ENCODE peak calls at places on chromosomes 2 and 18, in seven cellular contexts. O is GM23338, R is PC-3, J is neural progenitor cell, P is HCT116, Y is MM.1S, H is hepatocyte. U is an unnamed sample.
A peak's percentile ranks its signal among the peaks of the same experiment; 100 is the strongest.

GRCh38 chr2:109466674-109467575 is 146.8 kb downstream of the SEPTIN10 start:
- DNase-seq in R (peak; percentile 52), P (no peak), H (no peak), J (no peak), Y (no peak), O (no peak), U (peak; percentile 81)

GRCh38 chr2:18154259-18154658 is 275.8 kb downstream of the KCNS3 start:
- DNase-seq in R (peak; percentile 84), J (no peak), P (no peak), Y (no peak), O (no peak), H (no peak), U (no peak)

GRCh38 chr2:117349687-117350086 is 464.8 kb upstream of the DDX18 start:
- DNase-seq in J (no peak), O (no peak), P (no peak), H (no peak), R (no peak), Y (peak; percentile 64), U (no peak)

GRCh38 chr2:50018938-50019337 is 864.6 kb upstream of the FSHR start:
- DNase-seq in H (no peak), R (no peak), J (no peak), O (peak; percentile 11), Y (no peak), P (no peak), U (no peak)

GRCh38 chr18:62510744-62511143 is 12.1 kb upstream of the ZCCHC2 start:
- DNase-seq in Y (no peak), J (no peak), O (no peak), H (no peak), P (no peak), R (no peak), U (no peak)

GRCh38 chr18:32096936-32097335 is 5.3 kb downstream of the RNF138 start:
- DNase-seq in J (no peak), H (no peak), P (no peak), R (no peak), Y (no peak), O (no peak), U (no peak)

GRCh38 chr18:34658101-34658500 is 52.0 kb upstream of the DTNA start:
- DNase-seq in J (no peak), O (no peak), H (no peak), P (no peak), Y (no peak), R (no peak), U (no peak)

GRCh38 chr2:190682168-190682567 is 33.3 kb downstream of the NAB1 start:
- DNase-seq in P (peak; percentile 18), H (no peak), Y (no peak), O (no peak), R (peak; percentile 60), J (no peak), U (peak; percentile 20)

GRCh38 chr2:55616509-55617159 is 788 bp downstream of the PPP4R3B start:
- DNase-seq in R (peak; percentile 43), J (peak; percentile 46), O (peak; percentile 49), Y (peak; percentile 82), P (no peak), H (peak; percentile 74), U (peak; percentile 76)

GRCh38 chr2:64225491-64225890 is 81.3 kb upstream of the PELI1 start:
- DNase-seq in R (peak; percentile 55), O (no peak), J (no peak), H (no peak), Y (no peak), P (no peak), U (peak; percentile 53)

GRCh38 chr2:210541280-210541902 is 15.0 kb upstream of the CPS1 start:
- DNase-seq in R (no peak), Y (no peak), P (no peak), J (no peak), O (no peak), H (peak; percentile 45), U (no peak)

GRCh38 chr2:58155160-58155778 is 85.9 kb downstream of the FANCL start:
- DNase-seq in Y (no peak), P (no peak), R (no peak), J (no peak), O (peak; percentile 33), H (no peak), U (no peak)

GRCh38 chr2:29544031-29544430 is 377.4 kb downstream of the ALK start:
- DNase-seq in H (no peak), R (no peak), Y (no peak), P (no peak), J (no peak), O (no peak), U (no peak)

GRCh38 chr2:42150159-42150558 is 19.0 kb upstream of the EML4 start:
- DNase-seq in J (no peak), P (no peak), H (no peak), O (no peak), R (no peak), Y (no peak), U (no peak)

GRCh38 chr2:177332041-177332991 is 60.3 kb upstream of the AGPS start:
- DNase-seq in J (peak; percentile 69), O (peak; percentile 80), R (peak; percentile 75), H (peak; percentile 82), P (peak; percentile 39), Y (peak; percentile 50), U (peak; percentile 87)

GRCh38 chr2:16617282-16618266 is 48.1 kb downstream of the CYRIA start:
- DNase-seq in H (peak; percentile 52), R (no peak), O (peak; percentile 76), P (no peak), J (peak; percentile 65), Y (no peak), U (peak; percentile 60)

GRCh38 chr2:172333206-172333605 is 94.2 kb upstream of the ITGA6 start:
- DNase-seq in O (no peak), J (no peak), Y (no peak), P (no peak), R (no peak), H (no peak), U (no peak)

GRCh38 chr18:702957-703659 is 9.3 kb downstream of the ENOSF1 start:
- DNase-seq in P (no peak), J (no peak), H (peak; percentile 63), Y (no peak), O (no peak), R (peak; percentile 92), U (peak; percentile 96)

GRCh38 chr2:207477896-207478295 is 51.9 kb upstream of the CREB1 start:
- DNase-seq in R (no peak), P (no peak), O (no peak), Y (no peak), J (no peak), H (no peak), U (no peak)

GRCh38 chr2:163934134-163934533 is 198.3 kb upstream of the FIGN start:
- DNase-seq in O (no peak), P (no peak), R (no peak), J (no peak), H (no peak), Y (no peak), U (peak; percentile 2)

GRCh38 chr2:43268066-43268971 is 41.9 kb upstream of the ZFP36L2 start:
- DNase-seq in R (no peak), H (no peak), O (no peak), Y (no peak), J (no peak), P (no peak), U (peak; percentile 39)
- H3K4me1 ChIP-seq in R (no peaks in the 10 kb centered on the region), H (peaks cover 35% of the 10 kb centered on the region), O (peaks cover 3% of the 10 kb centered on the region), Y (no peaks in the 10 kb centered on the region), J (peaks cover 38% of the 10 kb centered on the region), P (no peaks in the 10 kb centered on the region), U (peaks cover 29% of the 10 kb centered on the region)

GRCh38 chr18:76446746-76447267 is 48.2 kb downstream of the ZNF516 start:
- DNase-seq in O (no peak), P (no peak), J (no peak), R (no peak), Y (no peak), H (no peak), U (peak; percentile 40)

GRCh38 chr18:76446321-76446720 is 48.7 kb downstream of the ZNF516 start:
- DNase-seq in R (no peak), J (no peak), O (no peak), H (no peak), Y (no peak), P (no peak), U (peak; percentile 35)

GRCh38 chr18:76444436-76445105 is 50.5 kb downstream of the ZNF516 start:
- DNase-seq in O (no peak), Y (no peak), H (no peak), R (no peak), J (no peak), P (no peak), U (no peak)

GRCh38 chr18:76445275-76445674 is 49.8 kb downstream of the ZNF516 start:
- DNase-seq in P (no peak), R (peak; percentile 74), H (no peak), O (no peak), Y (no peak), J (no peak), U (peak; percentile 89)

GRCh38 chr18:76445741-76446232 is 49.3 kb downstream of the ZNF516 start:
- DNase-seq in H (no peak), R (no peak), P (no peak), O (no peak), J (no peak), Y (no peak), U (peak; percentile 55)
- TF ChIP-seq EZH2 in H (no peak), R (no peak), P (no peak), O (no peak), J (no peak), Y (no peak), U (no peak)

DNA sequence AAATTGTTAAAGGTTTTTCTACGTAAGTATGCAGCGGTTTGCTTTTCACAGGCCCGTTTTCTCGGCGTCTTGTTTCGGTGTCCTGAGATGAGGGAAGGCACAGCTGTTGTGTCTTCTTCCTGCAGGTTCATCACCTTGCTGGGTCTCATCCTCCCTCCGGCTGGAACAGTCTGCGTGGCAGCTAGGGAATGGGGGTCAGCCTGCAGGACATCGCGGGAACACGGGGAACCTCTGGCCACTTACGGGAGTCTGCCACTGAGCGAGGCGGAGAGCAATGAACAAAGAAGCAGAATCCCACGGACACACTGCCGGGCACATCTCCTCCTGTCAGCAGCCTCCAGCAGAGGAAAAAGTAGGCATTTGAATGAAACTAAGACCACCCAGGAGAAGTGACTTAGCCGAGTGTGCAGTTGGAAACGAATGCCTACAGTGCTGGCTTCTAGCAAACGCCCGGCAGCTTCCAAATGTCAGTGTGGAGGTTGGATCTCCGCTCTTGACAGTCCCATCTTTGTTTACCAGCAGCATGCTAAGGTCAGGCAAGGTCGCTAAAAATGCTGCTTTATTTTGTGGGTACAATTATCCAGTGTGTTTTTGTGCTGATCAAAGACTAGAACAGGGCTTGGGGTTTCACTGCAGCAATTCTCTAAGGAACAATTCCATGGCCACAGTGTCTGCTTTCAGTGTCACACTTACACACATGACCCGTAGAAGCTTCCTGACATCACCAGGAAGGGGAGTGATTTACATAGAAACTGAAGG is 109.8 kb upstream of the SEC11C start:
- DNase-seq in R (no peak), P (no peak), O (no peak), H (no peak), J (peak; percentile 42), Y (no peak), U (no peak)
- TF ChIP-seq EZH2phosphoT487 in R (no peak), P (no peak), O (no peak), H (no peak), J (no peak), Y (no peak), U (no peak)

DNA sequence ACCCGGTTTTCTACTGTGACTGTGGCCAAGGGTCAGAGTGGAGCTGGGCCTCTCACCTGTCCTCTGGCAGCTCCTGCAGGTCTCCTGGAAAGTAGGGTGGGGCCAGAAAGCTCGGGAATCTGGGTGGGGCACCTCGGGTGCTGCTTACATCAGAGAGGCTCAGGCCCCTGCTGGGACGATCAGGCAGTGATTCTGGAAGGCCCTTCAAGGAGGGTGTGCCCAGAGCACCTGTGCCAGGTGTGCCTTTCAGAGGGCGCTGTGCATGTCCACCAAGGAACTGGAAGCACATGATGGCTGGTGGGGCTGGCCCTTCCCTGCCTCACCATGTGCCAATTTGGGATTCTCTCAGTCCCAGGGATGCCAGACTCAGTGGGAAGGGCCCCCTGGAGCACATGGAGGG is 44.0 kb downstream of the ATP6V1C2 start:
- DNase-seq in O (no peak), J (no peak), R (peak; percentile 52), Y (no peak), H (peak; percentile 64), P (peak; percentile 42), U (no peak)
- H3K4me1 ChIP-seq in O (no peaks in the 10 kb centered on the region), J (peaks cover 10% of the 10 kb centered on the region), R (peaks cover 8% of the 10 kb centered on the region), Y (no peaks in the 10 kb centered on the region), H (no peaks in the 10 kb centered on the region), P (peaks cover 30% of the 10 kb centered on the region), U (no peaks in the 10 kb centered on the region)

U was measured in GM23248.